ENCODE peak calls at places on chromosomes 4 and X, in seven cellular contexts. K, D, X, U, Y, P and S are unnamed samples.

GRCh38 chr4:102527695-102528094 is 26.5 kb downstream of the NFKB1 start:
- DNase-seq in Y (no peak), D (no peak), U (peak; percentile 25), X (no peak), P (no peak), K (no peak), S (no peak)

GRCh38 chr4:173188648-173189047 is 20.0 kb downstream of the GALNT7 start:
- DNase-seq in D (no peak), U (no peak), Y (no peak), P (no peak), X (no peak), K (no peak), S (no peak)

GRCh38 chrX:100216083-100216482 is 194.0 kb downstream of the PCDH19 start:
- DNase-seq in Y (no peak), D (no peak), P (no peak), X (no peak), K (no peak), U (no peak), S (no peak)

GRCh38 chr4:145034727-145035211 is 63.2 kb downstream of the ANAPC10 start:
- DNase-seq in K (no peak), D (no peak), Y (no peak), X (no peak), P (peak; percentile 44), U (no peak), S (no peak)

GRCh38 chr4:16896871-16897270 is 1.6 kb downstream of the LDB2 start:
- DNase-seq in P (peak; percentile 60), X (no peak), K (no peak), D (no peak), U (no peak), Y (no peak), S (no peak)

GRCh38 chr4:57270350-57270749 is 160.2 kb upstream of the IGFBP7 start:
- DNase-seq in P (no peak), X (no peak), U (no peak), Y (no peak), K (no peak), D (no peak), S (no peak)

GRCh38 chr4:84232311-84233095 is 266.6 kb downstream of the NKX6-1 start:
- DNase-seq in U (no peak), D (no peak), Y (no peak), P (no peak), K (no peak), X (no peak), S (no peak)

GRCh38 chr4:2322227-2322626 is 60.3 kb upstream of the MXD4 start:
- DNase-seq in U (no peak), K (no peak), P (no peak), X (no peak), Y (no peak), D (no peak), S (no peak)

GRCh38 chr4:153004106-153004881 is 68.2 kb downstream of the FHDC1 start:
- DNase-seq in P (no peak), Y (no peak), U (no peak), X (no peak), D (no peak), K (no peak), S (no peak)

GRCh38 chrX:154382483-154383069 is 3.5 kb downstream of the EMD start:
- DNase-seq in K (no peak), P (no peak), X (no peak), D (no peak), Y (no peak), U (no peak), S (no peak)

GRCh38 chr4:177237291-177237690 is 72.4 kb upstream of the NEIL3 start:
- DNase-seq in P (no peak), Y (no peak), U (no peak), D (no peak), X (no peak), K (no peak), S (no peak)

GRCh38 chr4:40916880-40917279 is 167.1 kb downstream of the NSUN7 start:
- DNase-seq in D (peak; percentile 8), U (no peak), Y (no peak), P (peak; percentile 50), X (peak; percentile 36), K (no peak), S (no peak)

GRCh38 chr4:39134674-39135073 is 47.7 kb upstream of the WDR19 start:
- DNase-seq in D (no peak), K (no peak), Y (no peak), X (no peak), P (no peak), U (no peak), S (no peak)

GRCh38 chr4:20195071-20195885 is 56.4 kb upstream of the SLIT2 start:
- DNase-seq in U (no peak), P (peak; percentile 85), D (no peak), Y (no peak), X (no peak), K (no peak), S (no peak)

GRCh38 chr4:13329340-13329850 is 154.7 kb downstream of the RAB28 start:
- DNase-seq in D (no peak), Y (no peak), P (peak; percentile 11), U (no peak), X (no peak), K (no peak), S (no peak)

GRCh38 chr4:73197220-73197619 is 61.4 kb downstream of the ANKRD17 start:
- DNase-seq in D (no peak), Y (no peak), P (no peak), U (no peak), X (no peak), K (no peak), S (no peak)

GRCh38 chr4:153486281-153487151 is 20.4 kb downstream of the TMEM131L start:
- DNase-seq in K (no peak), P (peak; percentile 83), X (no peak), Y (no peak), D (no peak), U (no peak), S (no peak)

GRCh38 chr4:122151982-122152698 is at the start of gene BLTP1:
- DNase-seq in D (peak; percentile 83), Y (peak; percentile 81), X (peak; percentile 92), K (peak; percentile 95), U (peak; percentile 89), P (peak; percentile 72), S (peak; percentile 79)

GRCh38 chr4:21447320-21448055 is 501.1 kb downstream of the KCNIP4 start:
- DNase-seq in X (no peak), P (peak; percentile 21), K (no peak), U (no peak), D (no peak), Y (no peak), S (no peak)

GRCh38 chr4:105414316-105414715 is 59.5 kb downstream of the PPA2 start:
- DNase-seq in D (no peak), P (no peak), Y (no peak), X (no peak), U (no peak), K (no peak), S (no peak)

GRCh38 chrX:53678667-53679066 is 7.9 kb downstream of the HUWE1 start:
- DNase-seq in U (peak; percentile 6), K (no peak), D (no peak), Y (no peak), X (no peak), P (peak; percentile 36), S (no peak)

GRCh38 chr4:92303621-92304027 is at the start of gene GRID2:
- DNase-seq in P (peak; percentile 2), Y (peak; percentile 38), X (peak; percentile 65), U (no peak), D (no peak), K (peak; percentile 79), S (no peak)

GRCh38 chr4:85905761-85906160 is 430.8 kb downstream of the ARHGAP24 start:
- DNase-seq in P (no peak), K (no peak), U (no peak), D (no peak), Y (no peak), X (no peak), S (no peak)

GRCh38 chr4:89836897-89837384 is at the start of gene SNCA:
- DNase-seq in X (peak; percentile 90), U (peak; percentile 27), D (peak; percentile 5), K (peak; percentile 93), P (peak; percentile 56), Y (no peak), S (no peak)

GRCh38 chr4:101163936-101164335 is 183.4 kb downstream of the PPP3CA start:
- DNase-seq in U (no peak), D (no peak), X (no peak), P (peak; percentile 25), Y (no peak), K (no peak), S (no peak)

GRCh38 chr4:5127556-5127955 is 76.3 kb downstream of the STK32B start:
- DNase-seq in K (no peak), U (no peak), P (no peak), Y (no peak), X (no peak), D (no peak), S (no peak)